ENCODE peak calls at places on chromosomes 11 and 22, in nine cellular contexts. J, R, Q, P, X, T, Y, L and E are unnamed samples.

GRCh38 chr11:8839957-8840945 is 70.7 kb upstream of the AKIP1 start:
- DNase-seq in J (no peak), R (peak), Q (peak), P (no peak), X (peak), T (peak), Y (no peak), L (peak), E (no peak)

GRCh38 chr11:115548878-115549528 is 44.8 kb upstream of the CADM1 start:
- DNase-seq in J (no peak), R (no peak), Q (peak), P (peak), X (no peak), T (no peak), Y (no peak), L (no peak), E (no peak)

GRCh38 chr11:19956228-19956627 is 204.0 kb downstream of the DBX1 start:
- DNase-seq in J (no peak), R (no peak), Q (no peak), P (no peak), X (no peak), T (no peak), Y (no peak), L (peak), E (no peak)

GRCh38 chr11:13928566-13929251 is 33.8 kb upstream of the SPON1 start:
- DNase-seq in J (no peak), R (peak), Q (no peak), P (no peak), X (peak), T (peak), Y (peak), L (peak), E (no peak)

GRCh38 chr11:44950036-44950624 is 553 bp downstream of the TP53I11 start:
- DNase-seq in J (no peak), R (no peak), Q (peak), P (no peak), X (peak), T (peak), Y (no peak), L (no peak), E (no peak)

GRCh38 chr11:94737171-94737611 is 31.0 kb upstream of the AMOTL1 start:
- DNase-seq in J (no peak), R (peak), Q (no peak), P (no peak), X (no peak), T (peak), Y (no peak), L (peak), E (no peak)

GRCh38 chr11:107705027-107705426 is 6.8 kb downstream of the SLN start:
- DNase-seq in J (no peak), R (peak), Q (no peak), P (no peak), X (peak), T (peak), Y (no peak), L (peak), E (no peak)

GRCh38 chr11:88310246-88310645 is 27.3 kb downstream of the CTSC start:
- DNase-seq in J (no peak), R (peak), Q (no peak), P (no peak), X (peak), T (peak), Y (no peak), L (no peak), E (no peak)

GRCh38 chr11:3614742-3615171 is 27.0 kb downstream of the ART5 start:
- DNase-seq in J (peak), R (peak), Q (no peak), P (no peak), X (no peak), T (peak), Y (peak), L (no peak), E (no peak)

GRCh38 chr11:59173080-59173963 is 1.4 kb downstream of the DTX4 start:
- DNase-seq in J (no peak), R (no peak), Q (peak), P (no peak), X (no peak), T (peak), Y (no peak), L (no peak), E (no peak)

GRCh38 chr11:126284829-126285228 is 1.9 kb downstream of the TIRAP start:
- DNase-seq in J (peak), R (peak), Q (no peak), P (no peak), X (peak), T (peak), Y (peak), L (peak), E (peak)

GRCh38 chr11:10378362-10378761 is 73.5 kb downstream of the ADM start:
- DNase-seq in J (no peak), R (no peak), Q (no peak), P (no peak), X (no peak), T (no peak), Y (no peak), L (no peak), E (no peak)

DNA sequence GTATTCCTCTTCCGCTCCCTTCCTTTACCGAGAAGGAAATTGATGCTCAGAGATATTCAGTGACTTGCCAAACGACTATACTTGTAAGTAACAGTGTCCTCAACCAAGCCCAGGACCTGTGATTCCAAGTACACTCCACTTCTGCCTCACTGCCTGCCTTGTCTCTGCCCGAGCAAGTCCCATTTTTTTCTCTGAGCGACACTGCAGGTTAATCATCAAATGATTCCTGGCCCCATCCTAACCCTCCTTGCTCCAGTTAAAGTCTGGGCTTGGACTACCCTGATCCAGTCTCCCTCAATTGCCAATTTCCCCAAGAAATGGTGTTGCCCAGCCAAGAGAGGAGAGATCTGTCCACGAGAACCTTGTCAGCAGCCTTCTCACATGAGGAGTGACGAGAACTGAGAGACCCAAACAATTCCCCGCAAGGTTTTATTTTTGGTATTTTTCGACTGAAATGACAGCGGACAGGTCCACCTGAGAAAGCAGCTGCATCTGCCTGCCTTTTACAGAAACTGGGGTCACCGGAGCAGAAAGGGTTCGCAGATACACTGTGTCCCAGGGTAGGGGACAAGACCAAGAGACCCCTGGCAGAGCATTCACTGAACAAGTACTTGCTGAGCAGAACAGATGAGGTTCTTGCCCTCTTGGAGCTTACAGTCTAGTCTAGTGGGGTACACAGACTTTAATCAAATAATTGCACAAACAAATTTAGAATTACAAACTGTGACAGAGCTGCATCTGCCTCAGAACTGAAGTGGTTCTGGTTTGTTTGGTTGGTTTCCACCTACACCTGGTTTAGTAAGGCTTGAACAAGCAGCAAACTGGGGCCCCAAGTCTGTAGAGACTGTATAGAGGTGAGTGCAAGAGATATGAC is 11.4 kb downstream of the POU2AF1 start:
- DNase-seq in J (no peak), R (no peak), Q (no peak), P (no peak), X (no peak), T (no peak), Y (no peak), L (no peak), E (no peak)
- H3K9ac ChIP-seq in J (no peak), R (no peak), Q (no peak), P (no peak), X (no peak), T (no peak), Y (no peak), L (no peak), E (no peak)

GRCh38 chr11:1391165-1392010 is 1.7 kb downstream of the BRSK2 start:
- DNase-seq in J (no peak), R (no peak), Q (peak), P (no peak), X (no peak), T (no peak), Y (no peak), L (no peak), E (no peak)
- TF ChIP-seq EZH2 in J (no peak), R (no peak), Q (no peak), P (no peak), X (peak), T (peak), Y (no peak), L (peak), E (no peak)

DNA sequence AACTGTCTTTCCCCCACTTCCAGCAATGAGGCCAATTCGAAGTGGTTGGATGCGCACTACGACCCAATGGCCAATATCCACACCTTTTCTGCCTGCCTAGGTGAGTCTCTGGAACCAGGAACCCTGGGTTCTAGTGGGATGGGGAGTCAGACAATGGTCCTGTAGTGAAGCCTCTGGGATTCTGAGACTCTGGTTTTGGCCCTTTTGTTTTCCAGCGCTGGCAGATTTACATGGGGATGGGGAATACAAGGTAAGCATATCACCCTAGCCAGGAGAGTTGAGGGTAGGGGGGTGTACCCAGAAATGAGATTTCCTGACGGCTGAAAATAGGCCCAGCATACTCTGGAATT is 530 bp downstream of the BBS1 start:
- DNase-seq in J (no peak), R (no peak), Q (peak), P (no peak), X (no peak), T (no peak), Y (no peak), L (no peak), E (no peak)
- H3K9ac ChIP-seq in J (peak), R (peak), Q (peak), P (no peak), X (peak), T (peak), Y (peak), L (peak), E (peak)

DNA sequence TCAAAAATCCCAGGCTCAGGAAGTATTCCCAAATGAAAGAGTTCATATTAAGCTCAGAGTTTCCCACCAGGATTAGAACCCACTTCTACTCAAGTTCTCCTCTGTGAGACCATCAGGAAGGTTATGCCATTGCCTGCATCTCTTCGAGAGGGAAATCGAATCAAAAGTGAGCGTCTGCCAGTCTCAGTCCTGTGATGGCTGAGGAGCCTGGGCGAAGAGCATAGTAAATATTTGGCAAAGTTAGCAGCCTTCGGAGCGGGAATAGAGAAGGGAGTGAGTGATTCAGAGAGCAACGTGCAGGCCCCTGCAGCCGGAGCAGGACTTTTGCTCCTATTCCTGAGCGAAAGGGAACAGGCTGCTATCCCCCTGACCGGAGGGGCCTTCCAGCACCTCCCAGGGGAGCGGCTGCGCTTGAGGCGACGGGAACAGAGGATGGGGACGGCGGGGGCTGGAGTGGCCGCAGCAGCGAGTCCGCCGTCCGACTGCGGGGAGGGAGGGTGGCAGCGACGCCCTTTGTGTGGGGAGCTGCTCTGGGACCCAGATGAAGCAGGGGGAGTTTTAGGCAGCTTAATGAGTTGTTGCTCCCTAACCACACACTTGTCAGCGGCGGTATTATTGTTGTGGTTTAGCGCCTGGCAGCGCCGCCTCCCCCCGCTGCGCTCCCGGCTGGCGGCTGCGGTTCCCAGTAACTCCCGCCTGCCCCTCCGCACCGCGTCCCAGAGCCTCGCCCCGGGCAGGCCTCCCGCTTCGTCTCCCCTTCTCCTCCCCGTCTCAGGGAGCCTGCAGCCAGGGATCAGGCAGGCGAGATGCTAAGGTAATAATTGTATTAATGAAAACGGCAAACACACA is 21.7 kb upstream of the NRGN start:
- DNase-seq in J (peak), R (peak), Q (peak), P (no peak), X (peak), T (peak), Y (no peak), L (peak), E (no peak)
- TF ChIP-seq EZH2 in J (no peak), R (no peak), Q (no peak), P (peak), X (no peak), T (peak), Y (no peak), L (no peak), E (no peak)

GRCh38 chr22:21966643-21967516 is 14.2 kb upstream of the PPM1F start:
- DNase-seq in J (no peak), R (no peak), Q (no peak), P (no peak), X (no peak), T (no peak), Y (no peak), L (no peak), E (no peak)

GRCh38 chr22:21965762-21966288 is 13.2 kb upstream of the PPM1F start:
- DNase-seq in J (no peak), R (no peak), Q (no peak), P (no peak), X (no peak), T (no peak), Y (no peak), L (no peak), E (no peak)

GRCh38 chr22:21970037-21970799 is 12.4 kb downstream of the TOP3B start:
- DNase-seq in J (no peak), R (no peak), Q (no peak), P (no peak), X (no peak), T (no peak), Y (no peak), L (no peak), E (no peak)

GRCh38 chr22:21968452-21969129 is 14.0 kb downstream of the TOP3B start:
- DNase-seq in J (no peak), R (no peak), Q (no peak), P (no peak), X (no peak), T (no peak), Y (no peak), L (no peak), E (no peak)

DNA sequence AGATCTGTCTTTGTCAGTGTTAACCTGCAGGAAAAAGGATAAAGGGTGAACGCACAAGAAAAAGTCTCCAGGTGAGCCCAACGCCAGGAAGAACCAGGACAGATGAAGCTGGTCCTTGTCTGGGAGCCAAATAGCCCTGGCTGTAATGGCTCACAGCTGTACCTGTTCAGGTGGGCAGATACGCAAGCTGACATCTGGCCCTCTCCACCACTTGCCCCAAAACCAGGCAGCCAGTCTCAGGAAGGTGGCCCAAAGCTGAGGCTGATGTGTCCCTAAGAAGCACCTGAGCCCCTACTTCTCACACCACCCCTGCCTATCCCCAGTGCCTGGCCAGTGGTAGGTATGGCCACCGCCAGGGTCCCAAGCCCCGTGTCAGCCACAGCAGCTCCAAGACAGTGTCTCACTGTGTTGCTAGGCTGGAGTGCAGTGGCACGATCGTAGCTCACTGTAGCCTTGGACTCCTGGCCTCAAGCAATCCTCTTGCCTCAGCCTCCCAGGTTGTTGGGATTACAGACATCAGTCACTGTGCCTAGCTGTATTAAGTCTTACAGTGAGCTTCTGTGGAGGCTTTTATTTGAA is 14.8 kb downstream of the TOP3B start:
- DNase-seq in J (no peak), R (no peak), Q (no peak), P (no peak), X (no peak), T (no peak), Y (no peak), L (no peak), E (no peak)
- H3K9ac ChIP-seq in J (no peak), R (no peak), Q (no peak), P (no peak), X (no peak), T (no peak), Y (no peak), L (no peak), E (no peak)

GRCh38 chr11:128691802-128692749 is 1.8 kb upstream of the FLI1 start:
- DNase-seq in J (no peak), R (no peak), Q (peak), P (no peak), X (peak), T (peak), Y (no peak), L (no peak), E (no peak)

GRCh38 chr11:128690746-128691091 is 3.2 kb upstream of the FLI1 start:
- DNase-seq in J (no peak), R (no peak), Q (peak), P (no peak), X (no peak), T (peak), Y (no peak), L (no peak), E (no peak)

GRCh38 chr11:128695539-128696221 is 1.8 kb downstream of the FLI1 start:
- DNase-seq in J (peak), R (no peak), Q (no peak), P (no peak), X (no peak), T (peak), Y (no peak), L (no peak), E (no peak)

GRCh38 chr11:128694618-128695481 is 978 bp downstream of the FLI1 start:
- DNase-seq in J (peak), R (no peak), Q (peak), P (no peak), X (no peak), T (peak), Y (no peak), L (peak), E (no peak)

DNA sequence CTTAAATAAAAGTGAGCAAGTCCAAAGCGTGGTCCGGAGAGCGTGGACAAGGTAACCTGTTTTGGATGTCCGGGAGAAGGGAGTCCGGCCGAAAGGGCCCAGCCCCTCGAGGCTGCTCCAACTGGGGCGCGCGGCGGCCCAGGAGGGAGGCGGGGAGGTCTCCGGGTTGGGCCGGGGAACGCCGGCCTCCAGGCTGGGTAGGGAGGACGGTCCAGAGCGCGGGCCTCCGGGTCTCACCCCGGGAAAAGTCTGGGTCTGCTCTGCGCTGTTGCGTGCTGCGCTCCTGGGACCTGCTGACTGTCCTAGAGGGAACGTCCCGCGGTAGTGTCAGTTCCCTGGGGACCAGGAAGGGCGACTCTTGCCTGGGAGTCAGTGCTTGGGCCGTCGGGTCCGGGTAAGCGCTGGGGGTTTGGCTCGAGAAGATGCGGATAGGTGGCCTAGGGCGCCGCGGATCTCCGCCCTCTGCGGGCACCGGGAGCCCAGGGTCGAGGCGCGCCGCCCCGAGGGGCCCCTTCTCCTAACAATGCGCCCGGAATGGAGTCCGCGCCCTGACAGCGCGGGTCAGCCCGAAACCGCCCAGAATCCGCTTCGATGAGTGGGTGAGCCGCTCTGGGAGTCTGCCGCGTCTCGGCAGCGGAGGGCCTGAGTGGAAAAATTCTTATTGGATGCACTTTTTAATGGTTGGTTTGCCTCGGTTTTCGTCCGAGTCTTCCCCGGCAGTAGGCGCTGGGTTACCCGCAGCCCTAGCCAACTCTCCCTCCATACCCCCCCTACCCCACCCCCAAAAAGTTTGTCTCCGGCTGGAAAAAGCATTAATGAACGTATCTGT is 908 bp upstream of the FLI1 start:
- DNase-seq in J (peak), R (peak), Q (peak), P (no peak), X (no peak), T (peak), Y (no peak), L (peak), E (no peak)
- TF ChIP-seq EZH2 in J (no peak), R (no peak), Q (peak), P (peak), X (no peak), T (no peak), Y (no peak), L (no peak), E (peak)

GRCh38 chr22:38760477-38761201 is 4.8 kb upstream of the SUN2 start:
- DNase-seq in J (no peak), R (no peak), Q (peak), P (no peak), X (no peak), T (peak), Y (no peak), L (peak), E (no peak)
- H3K9ac ChIP-seq in J (no peak), R (no peak), Q (no peak), P (no peak), X (no peak), T (no peak), Y (no peak), L (no peak), E (no peak)

DNA sequence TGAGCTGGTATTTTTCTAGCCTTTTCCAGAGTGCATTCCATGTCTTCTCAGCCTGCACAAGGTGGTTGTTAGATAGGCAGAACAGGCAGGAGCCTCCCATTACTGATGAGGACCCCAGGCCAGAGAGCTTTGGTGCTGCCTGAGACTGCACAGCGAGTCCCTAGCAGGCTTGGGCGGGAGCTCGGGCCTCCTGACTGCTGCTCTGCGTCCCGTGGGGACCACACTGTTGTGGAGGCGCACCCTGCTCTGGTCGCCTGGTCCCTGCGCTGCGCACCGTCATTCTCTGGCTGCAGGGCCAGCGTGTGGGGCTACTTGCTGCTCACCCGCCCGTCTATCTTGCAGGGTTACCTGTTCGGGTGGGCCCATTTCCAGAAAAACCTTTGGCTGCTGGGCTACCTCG is 8.5 kb downstream of the TPCN2 start:
- DNase-seq in J (no peak), R (no peak), Q (no peak), P (no peak), X (no peak), T (no peak), Y (no peak), L (no peak), E (no peak)
- TF ChIP-seq EZH2 in J (no peak), R (no peak), Q (no peak), P (no peak), X (no peak), T (no peak), Y (no peak), L (no peak), E (no peak)